ENCODE peak calls at places on chromosomes 5 and 9, in eight cellular contexts. Q is stomach, I is right atrium auricular region, W is thyroid gland, N is tibial nerve, A is neural progenitor cell, M is SK-N-SH, D is transverse colon. J is an unnamed sample.

GRCh38 chr5:107652839-107653607 is 17.7 kb downstream of the EFNA5 start:
- DNase-seq in M (no peak), Q (peak; percentile 27), I (no peak), N (no peak), D (no peak), A (peak; percentile 82), W (no peak), J (no peak)

GRCh38 chr5:150309101-150309897 is 6.6 kb upstream of the ARSI start:
- DNase-seq in Q (no peak), N (no peak), D (no peak), W (no peak), M (peak; percentile 69), I (no peak), A (peak; percentile 71), J (no peak)

GRCh38 chr9:86730165-86730928 is 217.0 kb downstream of the GAS1 start:
- DNase-seq in D (no peak), A (no peak), I (no peak), M (no peak), W (no peak), Q (no peak), N (no peak), J (no peak)

GRCh38 chr9:91681461-91682305 is 258.1 kb upstream of the NFIL3 start:
- DNase-seq in I (peak; percentile 76), A (peak; percentile 91), W (peak; percentile 77), M (peak; percentile 92), N (peak; percentile 37), Q (peak; percentile 82), D (peak; percentile 78), J (peak; percentile 95)

GRCh38 chr5:5523066-5523505 is 100.6 kb downstream of the ICE1 start:
- DNase-seq in W (no peak), A (no peak), N (no peak), Q (no peak), M (no peak), D (no peak), I (no peak), J (no peak)

GRCh38 chr5:14771972-14772371 is 99.6 kb downstream of the ANKH start:
- DNase-seq in W (no peak), D (no peak), A (no peak), Q (no peak), I (no peak), N (no peak), M (no peak), J (no peak)

GRCh38 chr5:102782245-102782872 is 27.3 kb downstream of the PAM start:
- DNase-seq in I (no peak), M (no peak), A (no peak), N (no peak), Q (no peak), W (no peak), D (no peak), J (no peak)

GRCh38 chr5:180640765-180641565 is 8.4 kb downstream of the FLT4 start:
- DNase-seq in W (no peak), D (no peak), I (no peak), A (no peak), M (peak; percentile 24), Q (peak; percentile 22), N (no peak), J (no peak)

GRCh38 chr9:116238225-116238624 is 84.6 kb downstream of the PAPPA start:
- DNase-seq in N (no peak), I (no peak), W (no peak), D (no peak), Q (no peak), A (no peak), M (no peak), J (no peak)

GRCh38 chr9:132793606-132794580 is 84.2 kb downstream of the AK8 start:
- DNase-seq in Q (no peak), N (no peak), I (no peak), A (no peak), W (no peak), M (no peak), D (no peak), J (peak; percentile 44)

GRCh38 chr5:146213210-146213838 is 9.9 kb downstream of the RBM27 start:
- DNase-seq in W (no peak), A (no peak), N (no peak), Q (no peak), M (no peak), I (no peak), D (no peak), J (no peak)

GRCh38 chr5:75513841-75514240 is 2.1 kb downstream of the POLK start:
- DNase-seq in I (no peak), W (no peak), N (no peak), A (no peak), Q (no peak), D (no peak), M (no peak), J (no peak)

GRCh38 chr5:43413966-43414365 is 1.8 kb upstream of the CCL28 start:
- DNase-seq in W (no peak), M (no peak), A (no peak), N (no peak), Q (no peak), I (no peak), D (no peak), J (no peak)

GRCh38 chr5:134738963-134739661 is 764 bp downstream of the CAMLG start:
- DNase-seq in Q (no peak), W (peak; percentile 11), D (peak; percentile 18), I (no peak), A (peak; percentile 48), M (peak; percentile 48), N (no peak), J (peak; percentile 77)

GRCh38 chr9:93950619-93951601 is 4.2 kb downstream of the BARX1 start:
- DNase-seq in N (peak; percentile 24), D (peak; percentile 36), I (no peak), M (peak; percentile 76), A (peak; percentile 66), W (peak; percentile 64), Q (peak; percentile 69), J (peak; percentile 88)

GRCh38 chr9:15606667-15607472 is 54.0 kb downstream of the CCDC171 start:
- DNase-seq in I (no peak), A (peak; percentile 30), Q (no peak), W (no peak), N (peak; percentile 69), M (peak; percentile 37), D (no peak), J (no peak)

GRCh38 chr9:23830949-23831730 is 5.1 kb upstream of the ELAVL2 start:
- DNase-seq in N (no peak), M (peak; percentile 15), A (peak; percentile 61), W (no peak), D (no peak), Q (no peak), I (no peak), J (peak; percentile 81)

GRCh38 chr5:133404724-133405123 is 207.6 kb downstream of the FSTL4 start:
- DNase-seq in D (no peak), A (no peak), I (no peak), W (no peak), N (no peak), M (no peak), Q (no peak), J (peak; percentile 70)

GRCh38 chr5:31271567-31271966 is 78.1 kb downstream of the CDH6 start:
- DNase-seq in A (no peak), I (no peak), N (no peak), M (no peak), W (no peak), Q (no peak), D (no peak), J (no peak)

GRCh38 chr5:172173771-172174170 is 14.3 kb downstream of the STK10 start:
- DNase-seq in W (no peak), A (no peak), N (no peak), M (no peak), I (no peak), D (no peak), Q (no peak), J (no peak)

GRCh38 chr9:14423816-14424261 is 109.9 kb upstream of the NFIB start:
- DNase-seq in D (no peak), Q (no peak), W (no peak), N (no peak), I (no peak), A (no peak), M (no peak), J (peak; percentile 61)

GRCh38 chr5:140298183-140298601 is 4.7 kb downstream of the PFDN1 start:
- DNase-seq in W (no peak), M (no peak), N (no peak), Q (no peak), A (no peak), D (no peak), I (no peak), J (no peak)
- H3K4me1 ChIP-seq in W (peaks cover 56% of the 10 kb centered on the region), M (peaks cover 3% of the 10 kb centered on the region), N (peaks cover 74% of the 10 kb centered on the region), Q (peaks cover 94% of the 10 kb centered on the region), A (peaks cover 13% of the 10 kb centered on the region), D (peaks cover 63% of the 10 kb centered on the region), I (peaks cover 73% of the 10 kb centered on the region), J (peaks cover 3% of the 10 kb centered on the region)

GRCh38 chr9:17134396-17134842 is 421 bp upstream of the CNTLN start:
- DNase-seq in A (no peak), M (no peak), W (no peak), D (no peak), I (no peak), Q (no peak), N (peak; percentile 43), J (no peak)
- H3K27ac ChIP-seq in A (no peak overlapping the region), M (peak overlapping the region; percentile 47), W (peak overlapping the region; percentile 35), D (peak overlapping the region; percentile 78), I (peak overlapping the region; percentile 91), Q (peak overlapping the region; percentile 41), N (peak overlapping the region; percentile 91), J (no peak overlapping the region)

GRCh38 chr5:1314564-1314982 is 19.7 kb upstream of the TERT start:
- DNase-seq in W (no peak), A (no peak), I (no peak), M (no peak), N (no peak), Q (peak; percentile 19), D (no peak), J (no peak)
- H3K4me1 ChIP-seq in W (peaks cover 15% of the 10 kb centered on the region), A (peaks cover 12% of the 10 kb centered on the region), I (peaks cover 8% of the 10 kb centered on the region), M (no peaks in the 10 kb centered on the region), N (peaks cover 11% of the 10 kb centered on the region), Q (peaks cover 39% of the 10 kb centered on the region), D (peaks cover 30% of the 10 kb centered on the region), J (peaks cover 6% of the 10 kb centered on the region)

GRCh38 chr9:90271707-90272106 is 370.9 kb downstream of the DIRAS2 start:
- DNase-seq in Q (no peak), M (no peak), N (no peak), I (no peak), W (peak; percentile 31), D (no peak), A (no peak), J (no peak)

DNA sequence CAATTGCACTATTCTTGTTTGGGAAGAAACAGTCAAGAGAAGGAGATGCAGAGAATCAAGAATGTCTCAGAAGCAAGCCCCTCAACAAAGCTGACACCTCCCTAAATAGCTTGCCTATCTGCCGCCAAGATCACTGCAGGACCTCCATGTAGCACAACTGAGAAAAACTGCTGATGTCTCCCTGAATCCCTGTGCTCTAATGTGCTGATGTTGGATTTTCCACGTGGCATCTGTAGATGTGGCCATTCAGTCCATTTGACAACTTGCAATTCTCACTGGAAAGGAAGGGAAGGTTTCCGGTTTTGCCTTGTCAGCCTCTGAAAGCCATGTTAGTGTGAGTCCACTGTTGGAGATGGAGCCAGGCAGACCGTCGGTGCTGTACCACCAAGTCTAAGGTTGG is 374.0 kb downstream of the DIRAS2 start:
- DNase-seq in I (no peak), A (no peak), W (no peak), Q (no peak), D (no peak), N (no peak), M (no peak), J (no peak)
- H3K27ac ChIP-seq in I (no peak overlapping the region), A (no peak overlapping the region), W (no peak overlapping the region), Q (no peak overlapping the region), D (no peak overlapping the region), N (no peak overlapping the region), M (no peak overlapping the region), J (no peak overlapping the region)